ENCODE peak calls at places on chromosomes 7 and 10, in five cellular contexts. F is left ventricle myocardium inferior, D is progenitor cell of endocrine pancreas, L is HT1080, N is prostate gland. Q is an unnamed sample.

GRCh38 chr10:14365231-14365744 is 34.6 kb upstream of the FRMD4A start:
- DNase-seq in L (no peak), D (no peak), F (no peak), N (no peak), Q (no peak)

GRCh38 chr7:117889611-117890010 is 16.4 kb upstream of the CTTNBP2 start:
- DNase-seq in F (no peak), N (no peak), D (no peak), L (no peak), Q (no peak)

GRCh38 chr10:87635498-87636312 is 24.0 kb upstream of the PAPSS2 start:
- DNase-seq in D (no peak), N (no peak), F (no peak), L (peak), Q (no peak)

GRCh38 chr10:131792809-131793208 is 108.0 kb upstream of the PPP2R2D start:
- DNase-seq in D (no peak), N (no peak), F (no peak), L (no peak), Q (no peak)

GRCh38 chr7:70487526-70488285 is 644.2 kb upstream of the GALNT17 start:
- DNase-seq in L (no peak), D (no peak), N (no peak), F (no peak), Q (no peak)

GRCh38 chr7:135353832-135354231 is 120.2 kb downstream of the STRA8 start:
- DNase-seq in D (no peak), F (no peak), N (no peak), L (no peak), Q (no peak)

GRCh38 chr10:79266543-79267312 is 80.5 kb upstream of the PPIF start:
- DNase-seq in F (peak), L (peak), D (no peak), N (no peak), Q (no peak)

GRCh38 chr10:35890061-35890969 is 248.2 kb upstream of the FZD8 start:
- DNase-seq in L (no peak), F (no peak), D (no peak), N (no peak), Q (no peak)

GRCh38 chr10:61757525-61758397 is 95.0 kb downstream of the CABCOCO1 start:
- DNase-seq in D (no peak), F (no peak), L (peak), N (no peak), Q (no peak)

GRCh38 chr7:128065872-128066271 is 34.6 kb upstream of the LRRC4 start:
- DNase-seq in N (no peak), L (no peak), D (no peak), F (no peak), Q (no peak)

GRCh38 chr7:18828333-18829100 is 288.9 kb downstream of the TWIST1 start:
- DNase-seq in N (no peak), D (no peak), L (no peak), F (no peak), Q (no peak)

GRCh38 chr7:36787933-36788378 is 63.7 kb upstream of the AOAH start:
- DNase-seq in N (no peak), L (no peak), F (no peak), D (no peak), Q (no peak)

GRCh38 chr7:1758859-1759521 is 88.9 kb downstream of the ELFN1 start:
- DNase-seq in N (no peak), F (peak), L (no peak), D (no peak), Q (no peak)

GRCh38 chr10:132232553-132232949 is 45.8 kb downstream of the DPYSL4 start:
- DNase-seq in L (no peak), N (no peak), D (no peak), F (peak), Q (no peak)